ENCODE peak calls at places on chromosomes 1 and 21, in eight cellular contexts. K, G, Z, L, I, R, S and E are unnamed samples.

GRCh38 chr1:212782422-212783154 is 9.0 kb downstream of the NSL1 start:
- DNase-seq in K (no peak), G (peak; percentile 45), Z (no peak), L (peak; percentile 38), I (no peak), R (peak; percentile 45), S (peak; percentile 3), E (no peak)

GRCh38 chr1:176767714-176768136 is 304.8 kb downstream of the PAPPA2 start:
- DNase-seq in K (no peak), G (no peak), Z (no peak), L (no peak), I (no peak), R (no peak), S (no peak), E (no peak)

GRCh38 chr1:176494436-176494835 is 31.5 kb downstream of the PAPPA2 start:
- DNase-seq in K (peak; percentile 59), G (no peak), Z (no peak), L (no peak), I (no peak), R (no peak), S (no peak), E (no peak)

GRCh38 chr1:38917772-38918171 is 23.9 kb downstream of the RHBDL2 start:
- DNase-seq in K (no peak), G (no peak), Z (no peak), L (no peak), I (no peak), R (no peak), S (no peak), E (no peak)

GRCh38 chr1:24913274-24913604 is 16.8 kb downstream of the RUNX3 start:
- DNase-seq in K (no peak), G (no peak), Z (no peak), L (no peak), I (no peak), R (no peak), S (no peak), E (no peak)

GRCh38 chr1:226549937-226550670 is 1.5 kb downstream of the STUM start:
- DNase-seq in K (peak; percentile 55), G (no peak), Z (peak; percentile 32), L (no peak), I (no peak), R (peak; percentile 76), S (no peak), E (no peak)

GRCh38 chr1:203085528-203086406 is at the start of gene MYOG:
- DNase-seq in K (no peak), G (no peak), Z (no peak), L (no peak), I (no peak), R (no peak), S (no peak), E (peak; percentile 21)

GRCh38 chr1:70024272-70024671 is 181.1 kb downstream of the LRRC40 start:
- DNase-seq in K (no peak), G (no peak), Z (no peak), L (no peak), I (no peak), R (no peak), S (no peak), E (no peak)

GRCh38 chr1:156444407-156445001 is 56.1 kb downstream of the MEF2D start:
- DNase-seq in K (no peak), G (peak; percentile 70), Z (no peak), L (peak; percentile 24), I (no peak), R (peak; percentile 89), S (peak; percentile 52), E (no peak)

GRCh38 chr1:59218521-59219236 is 78.2 kb upstream of the FGGY start:
- DNase-seq in K (no peak), G (no peak), Z (no peak), L (no peak), I (no peak), R (no peak), S (peak; percentile 46), E (no peak)

GRCh38 chr1:225891229-225891972 is 2.5 kb upstream of the LEFTY1 start:
- DNase-seq in K (no peak), G (no peak), Z (no peak), L (no peak), I (no peak), R (no peak), S (peak; percentile 91), E (no peak)

GRCh38 chr1:245444181-245444580 is 289.4 kb downstream of the KIF26B start:
- DNase-seq in K (no peak), G (no peak), Z (no peak), L (no peak), I (no peak), R (no peak), S (no peak), E (no peak)

GRCh38 chr21:39258207-39258606 is 55.2 kb downstream of the BRWD1 start:
- DNase-seq in K (no peak), G (no peak), Z (no peak), L (no peak), I (no peak), R (no peak), S (no peak), E (no peak)

DNA sequence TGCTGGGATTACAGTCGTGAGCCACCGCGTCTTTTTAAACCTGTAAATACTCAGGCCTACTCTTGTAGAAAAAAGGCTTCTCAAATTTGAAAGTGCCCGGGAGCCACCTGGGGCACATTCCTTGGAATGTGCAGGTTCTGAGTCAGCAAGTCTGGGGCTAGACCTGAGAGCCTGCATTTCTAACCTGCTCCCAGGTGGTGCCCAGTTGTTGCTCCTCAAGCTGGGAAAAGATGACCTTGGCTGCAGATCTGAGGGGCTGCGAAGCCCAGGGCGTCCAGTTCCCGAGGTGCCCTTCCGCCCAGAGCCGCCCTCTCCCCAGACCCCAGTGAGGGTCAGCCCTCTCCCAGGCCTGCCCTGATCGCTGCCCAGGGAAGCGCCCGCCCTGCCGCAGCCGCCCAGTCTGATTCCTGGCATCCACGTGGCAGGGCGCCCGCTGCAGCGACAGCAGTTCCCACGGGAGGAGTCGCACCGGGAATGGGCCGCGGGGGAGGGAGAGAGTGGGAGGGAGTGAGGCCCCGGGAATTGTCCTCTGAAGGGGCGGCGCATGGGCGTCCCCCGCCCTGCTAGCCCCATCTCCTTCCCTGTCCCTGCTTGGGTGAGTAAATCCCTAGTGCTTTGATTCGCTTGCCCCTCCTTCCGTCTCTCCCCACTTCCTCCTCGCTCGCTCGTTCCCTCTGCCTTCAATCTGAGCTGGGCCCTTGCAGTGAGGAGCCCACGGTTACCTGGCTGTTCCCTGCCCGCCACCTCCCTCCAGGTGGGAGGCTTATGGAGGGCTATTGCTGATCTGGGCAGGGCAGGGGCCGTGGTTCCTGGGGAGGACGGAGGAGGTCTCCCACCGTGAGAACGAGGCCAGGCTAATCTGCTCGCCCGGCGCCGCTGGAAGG is 18.8 kb upstream of the TENT5B start:
- DNase-seq in K (peak; percentile 83), G (peak; percentile 79), Z (no peak), L (peak; percentile 48), I (peak; percentile 94), R (peak; percentile 89), S (no peak), E (peak; percentile 63)
- H3K4me3 ChIP-seq in K (no peak overlapping the region), G (peak overlapping the region; percentile 24), Z (peak overlapping the region; percentile 43), L (peak overlapping the region; percentile 46), I (no peak overlapping the region), R (peak overlapping the region; percentile 50), S (no peak overlapping the region), E (peak overlapping the region; percentile 2)

GRCh38 chr1:201903135-201903534 is 14.4 kb downstream of the SHISA4 start:
- DNase-seq in K (no peak), G (no peak), Z (no peak), L (no peak), I (peak; percentile 57), R (no peak), S (no peak), E (no peak)
- H3K27ac ChIP-seq in K (peak overlapping the region; percentile 13), G (no peak overlapping the region), Z (peak overlapping the region; percentile 55), L (no peak overlapping the region), I (peak overlapping the region; percentile 78), R (no peak overlapping the region), S (no peak overlapping the region), E (peak overlapping the region; percentile 80)

DNA sequence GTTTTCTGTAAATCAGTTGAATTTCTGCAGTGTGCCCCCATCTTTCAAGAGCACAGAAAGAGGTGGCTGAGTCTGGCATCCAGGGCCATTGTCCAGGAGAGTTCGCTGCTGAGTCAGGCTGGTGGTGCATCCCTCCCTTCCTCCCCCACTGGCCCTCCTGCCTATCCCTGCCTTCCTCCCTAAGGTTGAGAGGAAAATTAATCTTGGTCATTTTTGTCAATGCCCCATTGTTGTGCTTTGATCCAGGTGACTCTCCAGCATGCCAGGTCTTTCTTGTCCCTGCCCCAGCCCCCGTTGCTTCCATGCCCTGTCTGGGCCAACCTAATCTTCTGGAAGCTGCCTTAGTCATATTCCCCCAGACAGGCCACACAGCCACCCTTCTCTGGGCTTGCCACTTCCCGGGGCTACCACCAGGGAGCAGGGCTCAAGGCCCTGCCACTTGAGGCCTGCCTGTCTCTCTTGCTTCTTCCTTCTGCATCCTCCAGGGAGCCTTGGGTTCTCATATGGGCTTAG is 26.6 kb downstream of the PROK1 start:
- DNase-seq in K (no peak), G (no peak), Z (no peak), L (no peak), I (peak; percentile 31), R (peak; percentile 50), S (no peak), E (no peak)
- TF ChIP-seq CTCF in K (no peak), G (peak; percentile 39), Z (no peak), L (peak; percentile 43), I (no peak), R (peak; percentile 54), S (no peak), E (no peak)

GRCh38 chr1:16394178-16394521 is 27.1 kb downstream of the SZRD1 start:
- DNase-seq in K (no peak), G (no peak), Z (no peak), L (no peak), I (no peak), R (no peak), S (no peak), E (no peak)

GRCh38 chr1:16398371-16398953 is 31.4 kb downstream of the SZRD1 start:
- DNase-seq in K (no peak), G (no peak), Z (no peak), L (no peak), I (no peak), R (no peak), S (no peak), E (no peak)

GRCh38 chr1:16396591-16396990 is 29.5 kb downstream of the SZRD1 start:
- DNase-seq in K (no peak), G (no peak), Z (no peak), L (peak; percentile 64), I (peak; percentile 84), R (no peak), S (no peak), E (no peak)

GRCh38 chr1:16394977-16395376 is 27.9 kb downstream of the SZRD1 start:
- DNase-seq in K (no peak), G (no peak), Z (no peak), L (no peak), I (no peak), R (no peak), S (no peak), E (no peak)

DNA sequence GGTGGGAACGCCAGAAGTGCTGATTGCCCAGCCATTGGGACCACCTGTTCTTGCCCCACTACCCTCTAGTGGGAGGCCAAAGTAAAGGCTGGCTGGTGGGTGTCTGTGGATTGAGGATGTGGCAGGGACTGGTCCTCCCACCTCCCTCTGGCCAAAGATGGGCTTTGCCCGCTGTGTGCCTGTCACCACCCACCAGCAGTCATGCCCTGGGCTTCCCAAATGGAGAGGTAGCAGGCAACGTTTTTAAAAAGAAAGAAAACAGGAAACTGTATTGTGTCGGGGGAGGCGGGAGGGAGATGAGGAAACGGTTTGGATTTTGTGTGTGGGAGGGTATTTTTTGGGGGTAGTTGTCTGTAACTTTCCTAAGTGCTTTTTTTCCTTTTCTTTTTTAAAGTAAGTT is 30.1 kb downstream of the SZRD1 start:
- DNase-seq in K (no peak), G (no peak), Z (no peak), L (no peak), I (no peak), R (no peak), S (no peak), E (no peak)
- H3K4me3 ChIP-seq in K (no peak overlapping the region), G (no peak overlapping the region), Z (no peak overlapping the region), L (no peak overlapping the region), I (no peak overlapping the region), R (no peak overlapping the region), S (no peak overlapping the region), E (no peak overlapping the region)